ENCODE peak calls at places on chromosomes 5 and 9, in five cellular contexts. Q is stimulated activated CD8-positive, alpha-beta memory T cell treated with anti-CD3 and anti-CD28 coated beads, Interleukin-7, amount 100 ng/mL, for 24 hours; G is NCI-H1930; I is COR-L47; L is RKO. U is an unnamed sample.

GRCh38 chr5:74312746-74313145 is 327.8 kb downstream of the ENC1 start:
- DNase-seq in Q (no peak), G (no peak), I (no peak), L (no peak), U (no peak)

GRCh38 chr5:40914835-40915234 is 5.5 kb downstream of the C7 start:
- DNase-seq in Q (no peak), G (no peak), I (no peak), L (no peak), U (no peak)

GRCh38 chr5:1315709-1316587 is 21.1 kb upstream of the TERT start:
- DNase-seq in Q (no peak), G (peak; percentile 76), I (peak; percentile 98), L (no peak), U (no peak)

GRCh38 chr9:22208846-22209585 is 199.9 kb upstream of the CDKN2B start:
- DNase-seq in Q (no peak), G (no peak), I (no peak), L (peak; percentile 55), U (no peak)

GRCh38 chr9:130236436-130236985 is 29.0 kb upstream of the HMCN2 start:
- DNase-seq in Q (no peak), G (no peak), I (no peak), L (no peak), U (no peak)

GRCh38 chr9:136533775-136534157 is 12.1 kb downstream of the NOTCH1 start:
- DNase-seq in Q (peak; percentile 46), G (no peak), I (no peak), L (no peak), U (no peak)

GRCh38 chr9:94904806-94905205 is 178.3 kb downstream of the AOPEP start:
- DNase-seq in Q (no peak), G (no peak), I (no peak), L (no peak), U (no peak)

GRCh38 chr9:138009016-138009415 is 131.4 kb downstream of the CACNA1B start:
- DNase-seq in Q (no peak), G (no peak), I (no peak), L (no peak), U (no peak)

GRCh38 chr9:134294228-134295071 is 31.8 kb upstream of the RXRA start:
- DNase-seq in Q (no peak), G (no peak), I (no peak), L (no peak), U (no peak)

GRCh38 chr5:145598184-145598583 is 237.0 kb downstream of the PRELID2 start:
- DNase-seq in Q (no peak), G (no peak), I (no peak), L (no peak), U (no peak)

GRCh38 chr5:151596839-151597539 is 5.9 kb upstream of the FAT2 start:
- DNase-seq in Q (no peak), G (no peak), I (no peak), L (no peak), U (no peak)

GRCh38 chr9:121906074-121906520 is 187.0 kb downstream of the TTLL11 start:
- DNase-seq in Q (no peak), G (no peak), I (no peak), L (no peak), U (no peak)

GRCh38 chr5:160556886-160557285 is 135.2 kb downstream of the PTTG1 start:
- DNase-seq in Q (no peak), G (no peak), I (no peak), L (peak; percentile 50), U (no peak)

GRCh38 chr9:36833954-36834353 is 200.1 kb downstream of the PAX5 start:
- DNase-seq in Q (no peak), G (no peak), I (no peak), L (no peak), U (no peak)

GRCh38 chr5:154117050-154117449 is 73.5 kb upstream of the GALNT10 start:
- DNase-seq in Q (no peak), G (no peak), I (peak; percentile 83), L (no peak), U (no peak)

GRCh38 chr5:14965815-14966214 is 94.2 kb upstream of the ANKH start:
- DNase-seq in Q (no peak), G (no peak), I (no peak), L (no peak), U (no peak)

GRCh38 chr9:129221233-129221632 is 43.2 kb upstream of the IER5L start:
- DNase-seq in Q (no peak), G (no peak), I (no peak), L (no peak), U (no peak)

GRCh38 chr5:95365302-95366095 is 25.7 kb upstream of the FAM81B start:
- DNase-seq in Q (no peak), G (no peak), I (peak; percentile 54), L (no peak), U (no peak)

GRCh38 chr9:136631038-136632000 is 31.4 kb upstream of the EGFL7 start:
- DNase-seq in Q (peak; percentile 43), G (no peak), I (peak; percentile 75), L (peak; percentile 82), U (peak; percentile 72)

GRCh38 chr5:66680804-66681203 is 84.6 kb downstream of the MAST4 start:
- DNase-seq in Q (no peak), G (no peak), I (no peak), L (no peak), U (no peak)

GRCh38 chr9:82498918-82499317 is 510.3 kb downstream of the SPATA31D1 start:
- DNase-seq in Q (no peak), G (no peak), I (no peak), L (no peak), U (no peak)

GRCh38 chr9:112623198-112623597 is 94.7 kb downstream of the INIP start:
- DNase-seq in Q (no peak), G (no peak), I (no peak), L (no peak), U (no peak)

GRCh38 chr9:69198526-69199250 is 24.6 kb downstream of the TJP2 start:
- DNase-seq in Q (no peak), G (no peak), I (no peak), L (no peak), U (no peak)

GRCh38 chr9:38024036-38024681 is 44.9 kb downstream of the SHB start:
- DNase-seq in Q (no peak), G (no peak), I (peak; percentile 12), L (no peak), U (no peak)

GRCh38 chr5:80369521-80369920 is 38.3 kb upstream of the ZFYVE16 start:
- DNase-seq in Q (no peak), G (peak; percentile 75), I (peak; percentile 53), L (no peak), U (no peak)